ENCODE peak calls at places on chromosomes 13 and 19, in six cellular contexts. Y, M, B, F, U and X are unnamed samples.

GRCh38 chr19:50492303-50493052 is 15.8 kb upstream of the GARIN5A start:
- DNase-seq in Y (no peak), M (no peak), B (peak), F (no peak), U (no peak), X (peak)

GRCh38 chr19:883661-884211 is 9.3 kb downstream of the MED16 start:
- DNase-seq in Y (no peak), M (no peak), B (no peak), F (no peak), U (peak), X (peak)

GRCh38 chr13:40963927-40964326 is 55.2 kb downstream of the ELF1 start:
- DNase-seq in Y (no peak), M (no peak), B (peak), F (peak), U (peak), X (no peak)

GRCh38 chr19:28737021-28737525 is 475.9 kb downstream of the UQCRFS1 start:
- DNase-seq in Y (no peak), M (no peak), B (peak), F (peak), U (no peak), X (no peak)

GRCh38 chr19:7494416-7495098 is 5.7 kb upstream of the PEX11G start:
- DNase-seq in Y (no peak), M (no peak), B (peak), F (no peak), U (no peak), X (no peak)

GRCh38 chr19:19167612-19168011 is 2.5 kb downstream of the MEF2B start:
- DNase-seq in Y (no peak), M (no peak), B (no peak), F (no peak), U (no peak), X (no peak)

GRCh38 chr13:93254775-93255174 is 28.2 kb downstream of the GPC6 start:
- DNase-seq in Y (no peak), M (no peak), B (no peak), F (no peak), U (no peak), X (no peak)

GRCh38 chr13:37599509-37599908 is 941 bp upstream of the POSTN start:
- DNase-seq in Y (no peak), M (no peak), B (no peak), F (no peak), U (no peak), X (no peak)

GRCh38 chr19:44875666-44876418 is 15.2 kb upstream of the TOMM40 start:
- DNase-seq in Y (no peak), M (no peak), B (peak), F (peak), U (no peak), X (no peak)

GRCh38 chr13:25478186-25478585 is 106.4 kb downstream of the ATP8A2 start:
- DNase-seq in Y (no peak), M (no peak), B (peak), F (no peak), U (no peak), X (no peak)

GRCh38 chr13:109206616-109207015 is 577.2 kb downstream of the MYO16 start:
- DNase-seq in Y (no peak), M (no peak), B (no peak), F (no peak), U (no peak), X (no peak)
- H4K91ac ChIP-seq in Y (no peak), M (no peak), B (no peak), F (no peak), U (no peak), X (no peak)

DNA sequence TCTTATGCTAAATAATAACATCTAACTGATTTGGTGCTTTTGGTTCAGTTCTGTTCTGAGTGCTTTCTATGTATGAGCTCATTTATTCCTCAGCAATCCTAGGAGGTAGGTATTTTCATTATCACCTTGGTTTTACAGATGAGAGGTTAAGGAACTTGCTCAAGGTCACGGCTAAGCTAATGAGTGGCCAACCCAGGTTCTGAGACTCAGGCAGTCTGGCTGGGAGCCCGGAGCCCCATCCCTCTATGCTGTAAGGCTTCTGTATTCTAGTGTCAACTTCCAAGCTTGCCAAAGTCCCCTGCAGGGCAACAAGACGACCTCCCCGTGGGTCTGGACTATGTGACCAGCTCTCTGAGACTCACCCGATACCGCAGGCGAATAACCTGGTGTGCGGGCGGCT is 60.5 kb downstream of the PARP4 start:
- DNase-seq in Y (no peak), M (no peak), B (no peak), F (no peak), U (no peak), X (no peak)
- H4K91ac ChIP-seq in Y (no peak), M (no peak), B (no peak), F (no peak), U (no peak), X (no peak)

DNA sequence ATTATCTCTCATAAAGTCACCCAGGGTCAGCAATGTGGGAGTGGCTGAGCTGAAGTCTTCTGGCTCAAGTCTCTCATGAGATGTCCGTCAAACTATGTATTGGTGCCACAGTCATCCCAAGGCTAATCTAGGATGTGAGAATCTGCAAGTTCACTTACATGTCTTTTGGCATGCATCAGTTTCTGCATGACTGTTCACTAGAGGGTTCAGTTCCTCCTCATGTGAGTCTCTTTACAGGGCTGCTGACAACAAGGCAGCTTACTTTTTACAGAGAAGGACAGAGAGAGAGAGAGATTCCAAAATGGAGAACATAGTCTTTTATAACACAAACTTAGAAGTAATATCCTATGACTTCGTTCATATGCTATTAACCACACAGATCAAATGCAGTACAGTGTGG is 328.8 kb upstream of the SLITRK1 start:
- DNase-seq in Y (no peak), M (no peak), B (no peak), F (no peak), U (no peak), X (no peak)
- H4K91ac ChIP-seq in Y (no peak), M (no peak), B (no peak), F (no peak), U (no peak), X (no peak)

GRCh38 chr19:5101871-5102270 is 133.0 kb downstream of the KDM4B start:
- DNase-seq in Y (no peak), M (no peak), B (no peak), F (no peak), U (no peak), X (no peak)

GRCh38 chr19:5104871-5105351 is 136.0 kb downstream of the KDM4B start:
- DNase-seq in Y (no peak), M (no peak), B (no peak), F (no peak), U (no peak), X (no peak)

GRCh38 chr19:5103812-5104410 is 135.0 kb downstream of the KDM4B start:
- DNase-seq in Y (no peak), M (no peak), B (no peak), F (no peak), U (no peak), X (no peak)

GRCh38 chr19:5102520-5102919 is 133.6 kb downstream of the KDM4B start:
- DNase-seq in Y (no peak), M (no peak), B (no peak), F (no peak), U (no peak), X (no peak)

GRCh38 chr19:5103061-5103701 is 134.3 kb downstream of the KDM4B start:
- DNase-seq in Y (no peak), M (no peak), B (no peak), F (peak), U (no peak), X (no peak)
- H4K91ac ChIP-seq in Y (no peak), M (no peak), B (no peak), F (no peak), U (no peak), X (no peak)

DNA sequence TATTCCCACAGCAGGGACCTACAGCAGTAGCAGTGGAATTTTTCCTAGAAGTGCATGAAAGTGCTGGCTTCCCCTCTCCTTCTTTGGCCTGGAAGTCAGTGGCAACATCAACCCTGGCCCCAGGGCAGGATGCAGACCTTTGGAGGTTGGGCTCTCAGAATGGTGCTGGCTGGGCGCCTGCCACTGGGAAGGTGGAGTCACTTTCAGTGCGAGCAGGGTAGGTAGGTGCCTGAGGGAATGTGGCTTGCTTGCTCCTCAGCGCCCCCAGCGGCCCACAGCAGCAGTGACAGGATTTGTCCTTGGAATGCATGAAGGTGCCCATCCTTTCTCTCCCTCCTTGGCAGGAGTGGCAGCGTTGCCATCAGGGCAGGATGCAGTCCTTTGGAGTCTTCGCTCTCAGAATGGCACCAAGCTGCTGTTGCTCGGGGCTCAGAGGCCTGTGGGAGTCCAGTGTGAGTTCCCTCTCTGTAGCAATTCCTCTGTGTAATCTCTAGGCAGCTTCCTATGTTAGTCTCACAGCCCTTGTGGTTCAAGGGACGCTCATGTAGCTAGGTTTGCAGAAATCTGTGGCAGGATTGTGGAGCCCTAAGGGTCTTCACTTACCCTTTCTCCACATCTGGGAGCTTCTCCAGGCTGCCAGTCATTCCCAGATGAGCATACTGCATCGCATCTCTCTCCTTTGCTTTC is 354.4 kb upstream of the DACH1 start:
- DNase-seq in Y (no peak), M (peak), B (peak), F (no peak), U (peak), X (peak)
- H4K91ac ChIP-seq in Y (no peak), M (no peak), B (no peak), F (no peak), U (no peak), X (no peak)